ENCODE peak calls at places on chromosomes 13 and 19, in four cellular contexts. One of them, this sample, is unnamed.

GRCh38 chr13:100837611-100838010 is 163.0 kb upstream of the TMTC4 start:
- DNase-seq in stimulated activated CD4-positive, alpha-beta T cell treated with anti-CD3 and anti-CD28 coated beads, Interleukin-4, amount 100 ng/mL, for 48 hours: no peak
- DNase-seq in glutamatergic neuron: no peak
- DNase-seq in fibroblast of lung: no peak
- DNase-seq in this sample: no peak

GRCh38 chr13:95224064-95224463 is 77.2 kb downstream of the ABCC4 start:
- DNase-seq in fibroblast of lung: no peak
- DNase-seq in glutamatergic neuron: no peak
- DNase-seq in stimulated activated CD4-positive, alpha-beta T cell treated with anti-CD3 and anti-CD28 coated beads, Interleukin-4, amount 100 ng/mL, for 48 hours: no peak
- DNase-seq in this sample: no peak

GRCh38 chr19:5154129-5154798 is 185.4 kb downstream of the KDM4B start:
- DNase-seq in glutamatergic neuron: peak
- DNase-seq in stimulated activated CD4-positive, alpha-beta T cell treated with anti-CD3 and anti-CD28 coated beads, Interleukin-4, amount 100 ng/mL, for 48 hours: peak
- DNase-seq in fibroblast of lung: no peak
- DNase-seq in this sample: peak

GRCh38 chr13:100895656-100896055 is 221.1 kb upstream of the TMTC4 start:
- DNase-seq in fibroblast of lung: peak
- DNase-seq in stimulated activated CD4-positive, alpha-beta T cell treated with anti-CD3 and anti-CD28 coated beads, Interleukin-4, amount 100 ng/mL, for 48 hours: no peak
- DNase-seq in glutamatergic neuron: no peak
- DNase-seq in this sample: no peak

GRCh38 chr19:1001538-1002166 is 1.4 kb downstream of the GRIN3B start:
- DNase-seq in fibroblast of lung: no peak
- DNase-seq in glutamatergic neuron: peak
- DNase-seq in stimulated activated CD4-positive, alpha-beta T cell treated with anti-CD3 and anti-CD28 coated beads, Interleukin-4, amount 100 ng/mL, for 48 hours: peak
- DNase-seq in this sample: peak

GRCh38 chr19:19460258-19460731 is 54.8 kb downstream of the GATAD2A start:
- DNase-seq in stimulated activated CD4-positive, alpha-beta T cell treated with anti-CD3 and anti-CD28 coated beads, Interleukin-4, amount 100 ng/mL, for 48 hours: no peak
- DNase-seq in fibroblast of lung: no peak
- DNase-seq in glutamatergic neuron: no peak
- DNase-seq in this sample: no peak

GRCh38 chr13:51380269-51380668 is 40.8 kb downstream of the SERPINE3 start:
- DNase-seq in stimulated activated CD4-positive, alpha-beta T cell treated with anti-CD3 and anti-CD28 coated beads, Interleukin-4, amount 100 ng/mL, for 48 hours: no peak
- DNase-seq in fibroblast of lung: peak
- DNase-seq in glutamatergic neuron: no peak
- DNase-seq in this sample: no peak

GRCh38 chr13:102608944-102609343 is 12.2 kb downstream of the TPP2 start:
- DNase-seq in fibroblast of lung: no peak
- DNase-seq in stimulated activated CD4-positive, alpha-beta T cell treated with anti-CD3 and anti-CD28 coated beads, Interleukin-4, amount 100 ng/mL, for 48 hours: no peak
- DNase-seq in glutamatergic neuron: no peak
- DNase-seq in this sample: no peak

GRCh38 chr13:45718063-45718462 is 15.9 kb downstream of the CBY2 start:
- DNase-seq in stimulated activated CD4-positive, alpha-beta T cell treated with anti-CD3 and anti-CD28 coated beads, Interleukin-4, amount 100 ng/mL, for 48 hours: no peak
- DNase-seq in glutamatergic neuron: no peak
- DNase-seq in fibroblast of lung: peak
- DNase-seq in this sample: no peak

GRCh38 chr19:3041302-3041701 is 12.2 kb upstream of the TLE2 start:
- DNase-seq in stimulated activated CD4-positive, alpha-beta T cell treated with anti-CD3 and anti-CD28 coated beads, Interleukin-4, amount 100 ng/mL, for 48 hours: no peak
- DNase-seq in fibroblast of lung: no peak
- DNase-seq in glutamatergic neuron: no peak
- DNase-seq in this sample: no peak

GRCh38 chr13:33281951-33282595 is 3.5 kb downstream of the STARD13 start:
- DNase-seq in glutamatergic neuron: no peak
- DNase-seq in stimulated activated CD4-positive, alpha-beta T cell treated with anti-CD3 and anti-CD28 coated beads, Interleukin-4, amount 100 ng/mL, for 48 hours: no peak
- DNase-seq in fibroblast of lung: peak
- DNase-seq in this sample: no peak

GRCh38 chr13:113840541-113841354 is 23.1 kb downstream of the GAS6 start:
- DNase-seq in fibroblast of lung: no peak
- DNase-seq in glutamatergic neuron: peak
- DNase-seq in stimulated activated CD4-positive, alpha-beta T cell treated with anti-CD3 and anti-CD28 coated beads, Interleukin-4, amount 100 ng/mL, for 48 hours: no peak
- DNase-seq in this sample: no peak

GRCh38 chr19:46617566-46618079 is 7.3 kb downstream of the PTGIR start:
- DNase-seq in glutamatergic neuron: no peak
- DNase-seq in stimulated activated CD4-positive, alpha-beta T cell treated with anti-CD3 and anti-CD28 coated beads, Interleukin-4, amount 100 ng/mL, for 48 hours: no peak
- DNase-seq in fibroblast of lung: no peak
- DNase-seq in this sample: no peak

GRCh38 chr13:107239213-107239612 is 671.3 kb upstream of the ARGLU1 start:
- DNase-seq in fibroblast of lung: no peak
- DNase-seq in glutamatergic neuron: no peak
- DNase-seq in stimulated activated CD4-positive, alpha-beta T cell treated with anti-CD3 and anti-CD28 coated beads, Interleukin-4, amount 100 ng/mL, for 48 hours: no peak
- DNase-seq in this sample: no peak

GRCh38 chr13:74730556-74731331 is 596.5 kb upstream of the KLF12 start:
- DNase-seq in stimulated activated CD4-positive, alpha-beta T cell treated with anti-CD3 and anti-CD28 coated beads, Interleukin-4, amount 100 ng/mL, for 48 hours: no peak
- DNase-seq in glutamatergic neuron: no peak
- DNase-seq in fibroblast of lung: no peak
- DNase-seq in this sample: no peak

GRCh38 chr19:46748325-46749109 is 2.3 kb upstream of the STRN4 start:
- DNase-seq in fibroblast of lung: peak
- DNase-seq in glutamatergic neuron: peak
- DNase-seq in stimulated activated CD4-positive, alpha-beta T cell treated with anti-CD3 and anti-CD28 coated beads, Interleukin-4, amount 100 ng/mL, for 48 hours: peak
- DNase-seq in this sample: peak